ENCODE peak calls at places on chromosomes 6 and 20, in six cellular contexts. Y, J, T, M, O and F are unnamed samples.

GRCh38 chr20:10271470-10272219 is 53.0 kb downstream of the SNAP25 start:
- DNase-seq in Y (no peak), J (no peak), T (no peak), M (no peak), O (no peak), F (no peak)

GRCh38 chr6:117674503-117674902 is 766 bp upstream of the NUS1 start:
- DNase-seq in Y (no peak), J (peak), T (no peak), M (no peak), O (no peak), F (no peak)

GRCh38 chr6:1766663-1767062 is 156.9 kb downstream of the FOXC1 start:
- DNase-seq in Y (peak), J (peak), T (no peak), M (no peak), O (no peak), F (no peak)

GRCh38 chr6:83265384-83265783 is 72.2 kb downstream of the RWDD2A start:
- DNase-seq in Y (no peak), J (no peak), T (no peak), M (no peak), O (no peak), F (no peak)

GRCh38 chr6:32186496-32186840 is 2.4 kb upstream of the AGER start:
- DNase-seq in Y (no peak), J (no peak), T (no peak), M (no peak), O (no peak), F (no peak)

GRCh38 chr6:56984374-56984773 is 29.5 kb downstream of the BEND6 start:
- DNase-seq in Y (no peak), J (no peak), T (no peak), M (no peak), O (no peak), F (peak)

GRCh38 chr6:117265425-117266266 is at the start of gene VGLL2:
- DNase-seq in Y (peak), J (no peak), T (peak), M (no peak), O (no peak), F (no peak)

GRCh38 chr6:168962886-168963285 is 290.8 kb downstream of the THBS2 start:
- DNase-seq in Y (no peak), J (peak), T (no peak), M (no peak), O (no peak), F (no peak)

GRCh38 chr6:53361549-53362031 is 12.8 kb upstream of the ELOVL5 start:
- DNase-seq in Y (no peak), J (peak), T (no peak), M (peak), O (no peak), F (no peak)

GRCh38 chr6:168554472-168554871 is 113.5 kb downstream of the SMOC2 start:
- DNase-seq in Y (no peak), J (no peak), T (no peak), M (no peak), O (no peak), F (no peak)

GRCh38 chr20:63748356-63749270 is 9.0 kb downstream of the SLC2A4RG start:
- DNase-seq in Y (peak), J (no peak), T (no peak), M (no peak), O (no peak), F (no peak)

GRCh38 chr20:9573598-9573997 is 59.2 kb downstream of the LAMP5 start:
- DNase-seq in Y (peak), J (no peak), T (no peak), M (no peak), O (no peak), F (no peak)

GRCh38 chr20:25214416-25214770 is 18.9 kb downstream of the ENTPD6 start:
- DNase-seq in Y (no peak), J (no peak), T (no peak), M (no peak), O (no peak), F (no peak)

GRCh38 chr6:107489636-107490567 is at the start of gene SOBP:
- DNase-seq in Y (peak), J (peak), T (peak), M (no peak), O (no peak), F (no peak)

GRCh38 chr6:13063300-13063918 is 264.9 kb downstream of the TBC1D7 start:
- DNase-seq in Y (no peak), J (no peak), T (no peak), M (no peak), O (no peak), F (no peak)

GRCh38 chr20:50115041-50115512 is 2.1 kb upstream of the UBE2V1 start:
- DNase-seq in Y (no peak), J (no peak), T (no peak), M (no peak), O (no peak), F (no peak)

GRCh38 chr6:37638414-37639079 is 59.1 kb downstream of the MDGA1 start:
- DNase-seq in Y (no peak), J (no peak), T (peak), M (no peak), O (no peak), F (no peak)

GRCh38 chr20:50153500-50154377 is at the start of gene PEDS1:
- DNase-seq in Y (peak), J (peak), T (peak), M (peak), O (no peak), F (peak)

GRCh38 chr20:62936996-62937352 is 973 bp upstream of the GID8 start:
- DNase-seq in Y (no peak), J (peak), T (peak), M (no peak), O (no peak), F (no peak)

GRCh38 chr6:139654888-139655782 is 280.7 kb upstream of the CITED2 start:
- DNase-seq in Y (no peak), J (no peak), T (peak), M (no peak), O (no peak), F (no peak)

GRCh38 chr20:52379723-52380336 is 188.3 kb upstream of the ZFP64 start:
- DNase-seq in Y (peak), J (peak), T (peak), M (no peak), O (no peak), F (no peak)

GRCh38 chr6:36353411-36353915 is 16.8 kb upstream of the BNIP5 start:
- DNase-seq in Y (no peak), J (no peak), T (no peak), M (no peak), O (no peak), F (no peak)

GRCh38 chr6:18561006-18561750 is 174.0 kb downstream of the RNF144B start:
- DNase-seq in Y (peak), J (no peak), T (no peak), M (no peak), O (no peak), F (no peak)

GRCh38 chr20:19510626-19511025 is 247.4 kb upstream of the RIN2 start:
- DNase-seq in Y (no peak), J (peak), T (no peak), M (no peak), O (no peak), F (no peak)

GRCh38 chr6:150993253-150993652 is 127.8 kb downstream of the MTHFD1L start:
- DNase-seq in Y (no peak), J (no peak), T (no peak), M (no peak), O (no peak), F (no peak)

GRCh38 chr20:32083469-32083868 is 26.0 kb upstream of the TM9SF4 start:
- DNase-seq in Y (no peak), J (no peak), T (no peak), M (no peak), O (no peak), F (no peak)

GRCh38 chr6:78831492-78831891 is 35.9 kb upstream of the IRAK1BP1 start:
- DNase-seq in Y (no peak), J (no peak), T (no peak), M (no peak), O (no peak), F (no peak)

GRCh38 chr20:46090095-46090388 is 280 bp upstream of the NCOA5 start:
- DNase-seq in Y (no peak), J (no peak), T (no peak), M (no peak), O (no peak), F (no peak)

GRCh38 chr6:168090064-168090690 is 11.2 kb upstream of the FRMD1 start:
- DNase-seq in Y (no peak), J (no peak), T (no peak), M (no peak), O (no peak), F (no peak)

GRCh38 chr6:12875061-12875460 is 158.5 kb downstream of the PHACTR1 start:
- DNase-seq in Y (no peak), J (no peak), T (no peak), M (no peak), O (no peak), F (no peak)

GRCh38 chr6:106128981-106129761 is 43.0 kb downstream of the PRDM1 start:
- DNase-seq in Y (no peak), J (no peak), T (no peak), M (no peak), O (no peak), F (no peak)

GRCh38 chr6:29887330-29887818 is 55.0 kb upstream of the HLA-A start:
- DNase-seq in Y (no peak), J (no peak), T (no peak), M (no peak), O (no peak), F (no peak)

GRCh38 chr6:17470209-17470952 is 77.0 kb downstream of the CAP2 start:
- DNase-seq in Y (no peak), J (no peak), T (no peak), M (no peak), O (no peak), F (no peak)

GRCh38 chr6:17472653-17473183 is 79.3 kb downstream of the CAP2 start:
- DNase-seq in Y (peak), J (no peak), T (no peak), M (no peak), O (no peak), F (no peak)

GRCh38 chr6:17469006-17469972 is 75.9 kb downstream of the CAP2 start:
- DNase-seq in Y (no peak), J (peak), T (no peak), M (no peak), O (no peak), F (no peak)

GRCh38 chr6:17473554-17473953 is 80.2 kb downstream of the CAP2 start:
- DNase-seq in Y (no peak), J (no peak), T (no peak), M (no peak), O (no peak), F (no peak)

DNA sequence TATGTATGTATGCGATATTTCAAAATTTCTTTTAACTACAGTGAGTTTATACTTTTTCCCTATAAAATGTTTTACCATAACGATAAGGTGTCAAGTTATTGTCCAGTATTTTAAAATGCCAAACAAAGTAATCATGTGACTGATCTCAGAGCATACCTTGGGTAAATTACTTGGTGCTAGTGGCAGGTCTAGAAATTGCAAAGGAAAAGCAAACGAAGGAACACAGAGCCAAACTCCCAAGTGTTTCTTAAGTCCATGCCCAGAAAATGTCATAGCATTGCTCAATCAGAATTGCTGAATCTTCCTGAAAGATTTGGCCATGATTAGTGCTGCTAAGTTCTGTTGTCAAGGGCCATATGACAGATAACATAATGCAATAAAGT is 77.5 kb downstream of the CAP2 start:
- DNase-seq in Y (no peak), J (no peak), T (no peak), M (no peak), O (no peak), F (no peak)
- TF ChIP-seq GABPA in Y (no peak), J (no peak), T (no peak), M (no peak), O (no peak), F (no peak)

DNA sequence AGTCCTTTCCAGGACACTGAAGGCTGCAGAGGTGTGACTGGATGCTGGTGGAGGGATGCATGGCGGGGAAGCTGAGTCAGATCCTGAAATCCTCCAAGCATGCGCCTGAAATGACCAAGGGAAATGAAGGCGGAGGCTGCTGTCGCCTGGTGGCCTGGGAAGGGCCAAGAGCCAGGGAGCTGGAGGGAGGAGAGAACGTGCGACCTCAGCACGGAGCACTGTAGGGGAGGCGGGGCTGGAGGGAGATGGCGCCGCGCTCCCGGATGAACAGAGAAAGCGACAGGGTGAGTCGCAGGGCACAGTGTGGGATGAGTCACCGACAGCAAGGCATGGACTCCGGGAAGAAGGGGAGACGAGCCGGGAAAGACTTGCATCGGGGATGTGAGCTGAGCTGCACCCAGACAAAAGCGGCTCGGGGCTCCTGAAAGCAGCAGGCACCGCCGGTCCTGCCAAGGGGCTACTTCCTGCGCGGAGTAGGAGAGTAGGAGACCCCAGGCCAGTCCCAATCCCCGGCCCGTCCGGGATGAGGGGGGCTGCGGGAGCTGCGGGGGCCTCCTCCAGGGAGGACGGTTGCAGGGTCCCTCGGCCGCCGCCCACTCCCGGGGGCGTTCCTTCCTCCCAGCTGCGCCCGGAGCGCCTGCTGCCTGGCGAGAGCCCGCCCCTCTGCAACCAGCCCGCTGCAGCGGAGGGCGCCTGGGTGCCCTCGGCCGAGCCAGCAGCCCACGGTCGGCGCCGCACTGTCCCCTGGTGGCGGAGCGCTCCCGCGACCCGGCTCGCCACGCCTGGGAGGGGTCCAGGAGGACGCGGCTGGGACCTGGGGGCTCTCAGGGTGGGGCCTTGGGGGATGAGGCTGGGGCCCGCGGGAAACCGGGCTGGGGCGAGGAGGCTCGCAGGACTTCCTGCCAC is 11.0 kb upstream of the NQO2 start:
- DNase-seq in Y (peak), J (peak), T (peak), M (no peak), O (peak), F (peak)
- TF ChIP-seq POLR2AphosphoS5 in Y (peak), J (peak), T (no peak), M (peak), O (peak), F (peak)

GRCh38 chr20:34268145-34268544 is 26.9 kb downstream of the ASIP start:
- DNase-seq in Y (no peak), J (no peak), T (no peak), M (no peak), O (no peak), F (no peak)

GRCh38 chr20:34260208-34260942 is 19.2 kb downstream of the ASIP start:
- DNase-seq in Y (no peak), J (no peak), T (no peak), M (no peak), O (no peak), F (no peak)

GRCh38 chr20:34264141-34264540 is 22.9 kb downstream of the ASIP start:
- DNase-seq in Y (no peak), J (no peak), T (no peak), M (no peak), O (no peak), F (no peak)

GRCh38 chr20:34262488-34263288 is 21.5 kb downstream of the ASIP start:
- DNase-seq in Y (no peak), J (peak), T (peak), M (no peak), O (no peak), F (peak)
- H3K27ac ChIP-seq in Y (no peak), J (peak), T (peak), M (no peak), O (no peak), F (peak)

DNA sequence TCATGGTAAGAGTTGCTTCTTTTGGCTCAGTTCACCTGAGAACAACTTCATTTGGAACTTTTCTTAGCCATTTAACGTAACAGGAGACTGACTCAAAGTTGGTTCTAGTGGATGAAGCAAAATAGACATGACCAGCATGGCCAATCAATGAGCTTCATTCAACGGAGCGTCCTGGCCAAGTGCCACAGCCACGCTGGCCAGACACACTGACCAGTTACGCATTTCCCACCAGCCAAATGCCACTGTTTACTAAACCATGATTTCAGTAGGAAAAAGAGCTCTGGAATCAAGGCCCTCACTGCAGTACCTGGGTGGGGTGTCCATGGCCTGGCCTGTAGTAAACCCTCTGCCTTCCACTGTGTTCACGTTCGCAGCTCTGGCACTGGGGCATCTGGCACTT is 80.4 kb downstream of the POPDC3 start:
- DNase-seq in Y (no peak), J (no peak), T (no peak), M (no peak), O (no peak), F (no peak)
- TF ChIP-seq GABPA in Y (no peak), J (no peak), T (no peak), M (no peak), O (no peak), F (no peak)

GRCh38 chr6:96066376-96066775 is 50.6 kb downstream of the FUT9 start:
- DNase-seq in Y (no peak), J (no peak), T (no peak), M (no peak), O (no peak), F (no peak)
- TF ChIP-seq POLR2AphosphoS5 in Y (no peak), J (no peak), T (no peak), M (no peak), O (no peak), F (no peak)

GRCh38 chr6:15474196-15474595 is 188.6 kb downstream of the DTNBP1 start:
- DNase-seq in Y (no peak), J (no peak), T (no peak), M (no peak), O (no peak), F (no peak)

GRCh38 chr6:15473741-15474161 is 189.1 kb downstream of the DTNBP1 start:
- DNase-seq in Y (no peak), J (no peak), T (no peak), M (no peak), O (no peak), F (no peak)

GRCh38 chr6:15475872-15476271 is 187.0 kb downstream of the DTNBP1 start:
- DNase-seq in Y (no peak), J (no peak), T (no peak), M (no peak), O (no peak), F (no peak)

GRCh38 chr6:15476631-15477380 is 186.0 kb downstream of the DTNBP1 start:
- DNase-seq in Y (no peak), J (no peak), T (no peak), M (no peak), O (no peak), F (no peak)

GRCh38 chr6:15475261-15475660 is 187.6 kb downstream of the DTNBP1 start:
- DNase-seq in Y (no peak), J (no peak), T (no peak), M (no peak), O (no peak), F (no peak)
- H3K27ac ChIP-seq in Y (no peak), J (no peak), T (no peak), M (no peak), O (no peak), F (no peak)

DNA sequence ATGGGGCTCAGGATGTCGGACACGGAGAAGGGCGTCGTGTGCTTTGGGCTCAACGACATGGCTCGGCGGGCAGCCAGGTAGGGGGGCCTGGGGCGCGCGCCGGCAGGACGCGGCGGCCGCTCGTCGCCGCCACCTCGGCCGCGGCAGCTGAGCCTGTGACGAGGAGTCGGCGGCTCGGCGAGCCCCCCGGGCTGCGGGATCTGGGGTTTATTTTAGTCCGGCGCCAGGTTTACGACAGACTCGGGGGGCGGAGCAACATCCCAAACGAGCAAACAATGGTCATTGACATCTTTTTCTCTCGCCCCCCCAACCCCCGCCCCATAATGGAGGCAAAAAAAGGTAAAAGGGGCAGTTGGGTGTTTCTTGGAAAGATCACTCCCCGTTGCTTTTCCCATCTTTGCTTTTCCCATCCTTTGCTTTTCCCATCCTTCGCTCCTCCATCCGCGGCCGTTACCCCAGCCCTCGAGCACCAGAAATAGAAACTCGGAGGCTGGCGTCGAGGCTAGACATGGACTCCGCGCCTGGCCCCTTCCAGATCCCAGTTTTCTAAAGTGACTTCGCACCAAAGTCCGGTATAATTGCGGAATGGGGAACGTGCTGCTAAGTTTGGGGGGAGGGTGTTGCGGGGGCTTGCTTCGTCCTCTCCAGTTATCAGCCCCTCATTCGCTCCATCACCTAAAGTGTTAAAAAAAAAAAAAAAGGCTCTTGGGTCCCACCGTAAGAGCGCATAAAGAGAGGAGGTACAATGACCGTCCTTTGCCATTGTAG is at the start of gene NKX2-4:
- DNase-seq in Y (no peak), J (no peak), T (no peak), M (no peak), O (no peak), F (no peak)
- TF ChIP-seq GABPA in Y (no peak), J (no peak), T (no peak), M (no peak), O (no peak), F (no peak)